ENCODE peak calls at places on chromosomes 16 and 17, in ten cellular contexts. M is HCEC 1CT, F is SW480, X is hypothalamus, K is fibroblast of the aortic adventitia, B is lung, H is WTC11, I is HT1080, Y is mucosa of gallbladder, G is D341Med. D is an unnamed sample.

GRCh38 chr17:77437747-77438146 is 297.0 kb downstream of the SEC14L1 start:
- DNase-seq in M (no peak), F (no peak), X (no peak), K (no peak), B (no peak), H (no peak), I (no peak), Y (no peak), G (no peak), D (no peak)

GRCh38 chr16:58684354-58685083 is at the start of gene SLC38A7:
- DNase-seq in M (peak), F (peak), X (peak), K (peak), B (peak), H (peak), I (peak), Y (peak), G (peak), D (peak)

GRCh38 chr16:81634380-81635121 is 144.5 kb upstream of the PLCG2 start:
- DNase-seq in M (no peak), F (no peak), X (no peak), K (no peak), B (no peak), H (no peak), I (no peak), Y (no peak), G (no peak), D (peak)

GRCh38 chr16:64121473-64121872 is 1000.4 kb downstream of the CDH11 start:
- DNase-seq in M (peak), F (peak), X (no peak), K (no peak), B (no peak), H (no peak), I (peak), Y (no peak), G (no peak), D (peak)

GRCh38 chr17:66573078-66573477 is 261.8 kb upstream of the CACNG5 start:
- DNase-seq in M (no peak), F (no peak), X (no peak), K (no peak), B (no peak), H (no peak), I (no peak), Y (no peak), G (no peak), D (no peak)

GRCh38 chr16:73054732-73055481 is 7.0 kb upstream of the ZFHX3 start:
- DNase-seq in M (peak), F (no peak), X (no peak), K (peak), B (no peak), H (no peak), I (peak), Y (no peak), G (no peak), D (peak)

GRCh38 chr16:86959729-86960128 is 357.5 kb downstream of the C16orf95 start:
- DNase-seq in M (no peak), F (no peak), X (no peak), K (no peak), B (no peak), H (no peak), I (no peak), Y (no peak), G (no peak), D (no peak)

GRCh38 chr17:50149425-50150353 is 788 bp downstream of the PPP1R9B start:
- DNase-seq in M (peak), F (peak), X (no peak), K (peak), B (peak), H (no peak), I (peak), Y (peak), G (peak), D (peak)

GRCh38 chr16:46830417-46830901 is 521 bp downstream of the C16orf87 start:
- DNase-seq in M (peak), F (peak), X (peak), K (no peak), B (no peak), H (peak), I (no peak), Y (no peak), G (no peak), D (no peak)

GRCh38 chr17:78993241-78993956 is 13.7 kb upstream of the LGALS3BP start:
- DNase-seq in M (no peak), F (no peak), X (no peak), K (peak), B (no peak), H (peak), I (no peak), Y (no peak), G (peak), D (peak)

GRCh38 chr16:21167360-21167759 is 8.9 kb downstream of the LDAF1 start:
- DNase-seq in M (peak), F (peak), X (no peak), K (peak), B (no peak), H (no peak), I (peak), Y (no peak), G (no peak), D (peak)

D was measured in mesenchymal stem cell.